ENCODE peak calls at places on chromosomes 5 and 9, in ten cellular contexts. T, I, H, E, D, F, Z, N, O and C are unnamed samples.
A peak's percentile ranks its signal among the peaks of the same experiment; 100 is the strongest.

GRCh38 chr5:142446131-142446959 is 121.5 kb upstream of the SPRY4 start:
- DNase-seq in T (no peak), I (peak; percentile 85), H (no peak), E (no peak), D (peak; percentile 77), F (no peak), Z (no peak), N (no peak), O (peak; percentile 63), C (no peak)

GRCh38 chr5:94759022-94759421 is 140.6 kb downstream of the SLF1 start:
- DNase-seq in T (no peak), I (no peak), H (no peak), E (no peak), D (no peak), F (no peak), Z (no peak), N (no peak), O (no peak), C (no peak)

GRCh38 chr5:171494452-171495121 is 75.1 kb downstream of the FGF18 start:
- DNase-seq in T (peak; percentile 78), I (peak; percentile 90), H (peak; percentile 85), E (peak; percentile 51), D (peak; percentile 92), F (no peak), Z (peak; percentile 70), N (peak; percentile 35), O (peak; percentile 86), C (no peak)

GRCh38 chr5:71601222-71602026 is 14.3 kb downstream of the MCCC2 start:
- DNase-seq in T (peak; percentile 14), I (peak; percentile 97), H (peak; percentile 70), E (peak; percentile 18), D (peak; percentile 99), F (no peak), Z (peak; percentile 69), N (no peak), O (peak; percentile 86), C (no peak)

GRCh38 chr9:16139781-16140180 is 586.9 kb downstream of the CCDC171 start:
- DNase-seq in T (no peak), I (peak; percentile 72), H (no peak), E (no peak), D (peak; percentile 55), F (no peak), Z (peak; percentile 54), N (no peak), O (no peak), C (no peak)

GRCh38 chr5:43008369-43009158 is 31.6 kb downstream of the ANXA2R start:
- DNase-seq in T (peak; percentile 85), I (peak; percentile 95), H (no peak), E (peak; percentile 88), D (peak; percentile 95), F (peak; percentile 69), Z (peak; percentile 90), N (no peak), O (peak; percentile 94), C (peak; percentile 72)

GRCh38 chr5:93654676-93655075 is 71.7 kb downstream of the NR2F1 start:
- DNase-seq in T (no peak), I (no peak), H (no peak), E (no peak), D (peak; percentile 10), F (no peak), Z (no peak), N (no peak), O (no peak), C (no peak)

GRCh38 chr5:177446184-177447065 is at the start of gene PRR7:
- DNase-seq in T (peak; percentile 75), I (peak; percentile 52), H (peak; percentile 30), E (peak; percentile 58), D (peak; percentile 58), F (peak; percentile 77), Z (peak; percentile 75), N (no peak), O (peak; percentile 66), C (peak; percentile 43)

GRCh38 chr5:74232281-74232680 is 408.2 kb downstream of the ENC1 start:
- DNase-seq in T (no peak), I (no peak), H (no peak), E (no peak), D (peak; percentile 92), F (peak; percentile 42), Z (no peak), N (no peak), O (peak; percentile 89), C (no peak)

GRCh38 chr5:44332360-44332971 is 56.8 kb downstream of the FGF10 start:
- DNase-seq in T (peak; percentile 3), I (peak; percentile 52), H (peak; percentile 8), E (no peak), D (peak; percentile 74), F (no peak), Z (no peak), N (no peak), O (peak; percentile 56), C (no peak)

GRCh38 chr9:6184749-6185645 is 30.6 kb upstream of the IL33 start:
- DNase-seq in T (no peak), I (peak; percentile 58), H (peak; percentile 19), E (no peak), D (peak; percentile 35), F (no peak), Z (peak; percentile 21), N (no peak), O (peak; percentile 52), C (no peak)

GRCh38 chr5:14270212-14270702 is 127.1 kb downstream of the TRIO start:
- DNase-seq in T (peak; percentile 48), I (peak; percentile 81), H (no peak), E (peak; percentile 29), D (peak; percentile 74), F (no peak), Z (peak; percentile 72), N (no peak), O (peak; percentile 70), C (peak; percentile 21)

GRCh38 chr9:134333234-134333873 is 7.1 kb downstream of the RXRA start:
- DNase-seq in T (peak; percentile 46), I (peak; percentile 62), H (no peak), E (no peak), D (no peak), F (no peak), Z (no peak), N (no peak), O (peak; percentile 26), C (no peak)
- TF ChIP-seq CTCF in T (no peak), I (no peak), H (no peak), E (no peak), D (no peak), F (no peak), Z (no peak), N (no peak), O (no peak), C (no peak)

GRCh38 chr5:175797521-175798038 is 73.8 kb upstream of the CPLX2 start:
- DNase-seq in T (peak; percentile 47), I (peak; percentile 4), H (no peak), E (peak; percentile 27), D (no peak), F (peak; percentile 45), Z (no peak), N (no peak), O (no peak), C (no peak)
- TF ChIP-seq CTCF in T (no peak), I (no peak), H (no peak), E (no peak), D (no peak), F (no peak), Z (no peak), N (no peak), O (no peak), C (no peak)

DNA sequence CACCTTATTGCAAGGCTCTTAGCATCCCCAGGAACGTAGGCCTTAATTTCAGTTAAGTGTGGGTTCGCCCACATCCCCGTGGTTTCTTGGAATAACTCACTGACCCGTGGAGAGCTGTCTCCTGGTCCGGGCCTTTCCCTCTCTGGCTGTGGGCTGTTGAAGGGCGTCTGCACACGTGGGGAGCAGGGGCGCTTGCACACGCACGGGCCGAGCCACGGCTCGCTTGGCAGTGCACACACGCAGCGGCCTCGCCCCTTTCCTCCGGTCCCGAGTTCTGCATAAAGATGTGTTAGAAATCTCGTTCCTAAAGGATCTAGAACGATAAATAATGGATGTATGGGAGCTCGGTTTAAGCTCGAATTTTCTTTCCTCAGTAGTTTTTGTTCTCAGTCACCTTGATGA is 141.9 kb downstream of the PBX3 start:
- DNase-seq in T (no peak), I (peak; percentile 28), H (no peak), E (no peak), D (peak; percentile 21), F (peak; percentile 34), Z (peak; percentile 37), N (no peak), O (peak; percentile 13), C (no peak)
- TF ChIP-seq CTCF in T (no peak), I (no peak), H (no peak), E (no peak), D (no peak), F (no peak), Z (no peak), N (no peak), O (no peak), C (no peak)

GRCh38 chr5:67234671-67235176 is 38.1 kb upstream of the CD180 start:
- DNase-seq in T (no peak), I (peak; percentile 82), H (no peak), E (no peak), D (peak; percentile 93), F (no peak), Z (peak; percentile 38), N (no peak), O (peak; percentile 78), C (no peak)
- TF ChIP-seq CTCF in T (no peak), I (no peak), H (no peak), E (no peak), D (no peak), F (no peak), Z (no peak), N (no peak), O (no peak), C (no peak)

DNA sequence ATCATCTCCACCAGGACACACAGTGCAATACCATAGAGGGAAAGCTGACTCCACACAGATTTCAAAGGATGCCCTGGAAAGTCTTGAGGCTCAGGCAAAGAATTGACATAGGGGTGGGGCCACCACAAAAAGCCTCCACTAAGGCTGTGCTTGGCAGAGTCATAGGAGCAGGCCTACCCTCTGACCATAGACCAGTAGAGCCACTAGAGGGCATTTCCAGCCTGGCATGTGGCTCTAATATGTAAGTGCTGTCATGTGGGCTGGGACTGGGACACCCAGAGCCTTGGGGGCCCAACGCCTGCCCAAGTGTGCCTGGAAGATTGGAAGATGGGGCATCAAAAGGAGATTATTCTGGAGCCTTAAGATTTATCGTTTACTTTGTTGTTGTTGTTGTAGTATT is 726.0 kb downstream of the DNAH5 start:
- DNase-seq in T (no peak), I (no peak), H (no peak), E (no peak), D (no peak), F (no peak), Z (no peak), N (no peak), O (no peak), C (no peak)
- TF ChIP-seq CTCF in T (peak; percentile 10), I (no peak), H (peak; percentile 27), E (peak; percentile 16), D (no peak), F (no peak), Z (no peak), N (no peak), O (peak; percentile 23), C (no peak)